ENCODE peak calls at places on chromosomes 3 and 15, in five cellular contexts. One of them, this sample, is unnamed.

GRCh38 chr3:188881954-188882641 is 289.7 kb upstream of the TPRG1 start:
- DNase-seq in HepG2: peak; percentile 24
- DNase-seq in GM12878: no peak
- DNase-seq in HCT116: peak; percentile 79
- DNase-seq in K562: no peak
- DNase-seq in this sample: no peak

GRCh38 chr15:79332824-79333510 is 22.1 kb downstream of the TMED3 start:
- DNase-seq in GM12878: no peak
- DNase-seq in HepG2: no peak
- DNase-seq in K562: no peak
- DNase-seq in HCT116: no peak
- DNase-seq in this sample: no peak

GRCh38 chr3:31903686-31904431 is 77.2 kb downstream of the OSBPL10 start:
- DNase-seq in GM12878: no peak
- DNase-seq in HCT116: no peak
- DNase-seq in HepG2: no peak
- DNase-seq in K562: no peak
- DNase-seq in this sample: no peak

GRCh38 chr15:44029940-44030568 is 165.0 kb downstream of the FRMD5 start:
- DNase-seq in GM12878: no peak
- DNase-seq in HCT116: no peak
- DNase-seq in HepG2: no peak
- DNase-seq in K562: no peak
- DNase-seq in this sample: no peak

GRCh38 chr3:188025555-188025954 is 128.4 kb upstream of the LPP start:
- DNase-seq in HepG2: no peak
- DNase-seq in HCT116: no peak
- DNase-seq in GM12878: no peak
- DNase-seq in K562: no peak
- DNase-seq in this sample: no peak

GRCh38 chr3:175176556-175176955 is 317.4 kb downstream of the NAALADL2 start:
- DNase-seq in HepG2: no peak
- DNase-seq in GM12878: no peak
- DNase-seq in HCT116: no peak
- DNase-seq in K562: no peak
- DNase-seq in this sample: no peak

GRCh38 chr3:170611746-170612145 is 25.9 kb upstream of the SLC7A14 start:
- DNase-seq in HCT116: no peak
- DNase-seq in K562: no peak
- DNase-seq in HepG2: no peak
- DNase-seq in GM12878: no peak
- DNase-seq in this sample: no peak

GRCh38 chr3:64064804-64065203 is 41.5 kb upstream of the PSMD6 start:
- DNase-seq in GM12878: no peak
- DNase-seq in K562: no peak
- DNase-seq in HepG2: no peak
- DNase-seq in HCT116: no peak
- DNase-seq in this sample: no peak

GRCh38 chr15:39786444-39787056 is 3.9 kb upstream of the FSIP1 start:
- DNase-seq in HCT116: peak; percentile 22
- DNase-seq in K562: peak; percentile 48
- DNase-seq in GM12878: no peak
- DNase-seq in HepG2: peak; percentile 47
- DNase-seq in this sample: no peak

GRCh38 chr3:180804871-180805430 is 107.5 kb upstream of the FXR1 start:
- DNase-seq in HepG2: peak; percentile 29
- DNase-seq in K562: peak; percentile 34
- DNase-seq in HCT116: peak; percentile 8
- DNase-seq in GM12878: no peak
- DNase-seq in this sample: peak; percentile 87

GRCh38 chr3:9890249-9891071 is at the start of gene JAGN1:
- DNase-seq in K562: peak; percentile 97
- DNase-seq in HepG2: peak; percentile 77
- DNase-seq in GM12878: peak; percentile 62
- DNase-seq in HCT116: peak; percentile 75
- DNase-seq in this sample: peak; percentile 83

GRCh38 chr15:25743909-25744275 is 119.2 kb downstream of the ATP10A start:
- DNase-seq in GM12878: no peak
- DNase-seq in K562: no peak
- DNase-seq in HCT116: no peak
- DNase-seq in HepG2: no peak
- DNase-seq in this sample: no peak

GRCh38 chr15:80891006-80891405 is 98.6 kb downstream of the MESD start:
- DNase-seq in HepG2: no peak
- DNase-seq in GM12878: no peak
- DNase-seq in HCT116: no peak
- DNase-seq in K562: no peak
- DNase-seq in this sample: no peak

GRCh38 chr3:105730973-105731372 is 137.8 kb downstream of the CBLB start:
- DNase-seq in GM12878: no peak
- DNase-seq in K562: no peak
- DNase-seq in HCT116: no peak
- DNase-seq in HepG2: no peak
- DNase-seq in this sample: no peak

GRCh38 chr3:36763850-36764703 is at the start of gene DCLK3:
- DNase-seq in HepG2: no peak
- DNase-seq in GM12878: no peak
- DNase-seq in K562: no peak
- DNase-seq in HCT116: no peak
- DNase-seq in this sample: no peak

GRCh38 chr3:34012102-34012461 is 213.7 kb downstream of the PDCD6IP start:
- DNase-seq in GM12878: no peak
- DNase-seq in K562: peak; percentile 38
- DNase-seq in HepG2: peak; percentile 99
- DNase-seq in HCT116: peak; percentile 7
- DNase-seq in this sample: peak; percentile 16

GRCh38 chr3:10993729-10994065 is 1.1 kb downstream of the SLC6A1 start:
- DNase-seq in HCT116: no peak
- DNase-seq in K562: no peak
- DNase-seq in HepG2: no peak
- DNase-seq in GM12878: no peak
- DNase-seq in this sample: no peak
- H3K9ac ChIP-seq in HCT116: no peak overlapping the region
- H3K9ac ChIP-seq in K562: no peak overlapping the region
- H3K9ac ChIP-seq in HepG2: no peak overlapping the region
- H3K9ac ChIP-seq in GM12878: no peak overlapping the region
- H3K9ac ChIP-seq in this sample: peak overlapping the region; percentile 75

GRCh38 chr3:98972720-98973119 is 71.2 kb upstream of the DCBLD2 start:
- DNase-seq in K562: peak; percentile 8
- DNase-seq in HepG2: no peak
- DNase-seq in GM12878: no peak
- DNase-seq in HCT116: no peak
- DNase-seq in this sample: no peak
- TF ChIP-seq ZNF274 in K562: no peak
- TF ChIP-seq ZNF274 in HepG2: no peak
- TF ChIP-seq ZNF274 in GM12878: no peak
- TF ChIP-seq ZNF274 in HCT116: no peak
- TF ChIP-seq ZNF274 in this sample: no peak

DNA sequence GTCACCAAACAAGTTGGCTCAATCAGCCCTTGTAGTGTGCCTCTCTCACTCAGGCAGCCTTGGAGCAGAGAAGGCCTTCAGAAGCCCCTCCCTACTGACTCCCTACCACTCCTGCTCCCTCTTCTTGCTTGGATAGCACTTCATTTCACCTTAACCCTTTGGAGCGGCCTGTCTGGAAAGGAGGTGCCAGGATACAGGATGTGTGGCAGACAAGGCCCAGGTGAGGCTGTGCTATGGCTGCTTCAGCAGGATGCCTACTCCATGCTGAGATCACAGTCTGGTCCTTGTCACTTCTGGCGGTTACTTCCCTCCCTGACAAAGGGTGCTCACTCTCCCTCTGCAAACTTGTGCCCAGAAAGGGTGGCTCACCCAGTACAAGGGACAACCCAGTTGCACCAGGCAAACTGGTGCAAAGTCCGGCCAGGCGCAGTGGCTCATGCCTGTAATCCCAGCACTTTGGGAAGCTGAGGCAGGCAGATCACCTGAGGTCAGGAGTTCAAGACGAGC is 1.0 kb downstream of the MON1A start:
- DNase-seq in GM12878: no peak
- DNase-seq in K562: no peak
- DNase-seq in HepG2: no peak
- DNase-seq in HCT116: no peak
- DNase-seq in this sample: no peak
- H3K4me3 ChIP-seq in GM12878: peak overlapping the region; percentile 76
- H3K4me3 ChIP-seq in K562: peak overlapping the region; percentile 62
- H3K4me3 ChIP-seq in HepG2: peak overlapping the region; percentile 83
- H3K4me3 ChIP-seq in HCT116: peak overlapping the region; percentile 68
- H3K4me3 ChIP-seq in this sample: peak overlapping the region; percentile 2

DNA sequence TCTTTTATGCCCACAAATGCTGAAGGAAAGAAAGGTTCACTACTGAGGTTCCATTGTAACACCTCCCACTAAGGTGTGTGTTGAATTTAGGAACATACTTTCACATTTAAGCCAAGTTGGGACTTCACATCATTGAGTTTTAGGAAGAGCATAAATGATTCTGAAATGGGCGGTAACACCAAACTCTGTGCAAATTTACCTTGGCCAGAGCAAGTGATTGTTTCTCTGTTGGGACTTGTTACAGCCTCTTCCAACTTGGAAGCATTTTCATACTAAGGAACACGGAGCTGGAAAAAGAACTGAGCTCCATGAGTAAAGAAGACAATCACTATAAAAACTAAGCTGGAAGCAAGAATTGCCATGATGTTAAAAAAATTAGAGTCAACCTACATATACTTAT is 371.3 kb downstream of the ERC2 start:
- DNase-seq in HepG2: no peak
- DNase-seq in GM12878: no peak
- DNase-seq in HCT116: no peak
- DNase-seq in K562: no peak
- DNase-seq in this sample: no peak
- H3K9ac ChIP-seq in HepG2: no peak overlapping the region
- H3K9ac ChIP-seq in GM12878: no peak overlapping the region
- H3K9ac ChIP-seq in HCT116: no peak overlapping the region
- H3K9ac ChIP-seq in K562: no peak overlapping the region
- H3K9ac ChIP-seq in this sample: no peak overlapping the region

GRCh38 chr3:150251654-150252053 is 156.4 kb upstream of the TSC22D2 start:
- DNase-seq in GM12878: no peak
- DNase-seq in K562: no peak
- DNase-seq in HepG2: no peak
- DNase-seq in HCT116: no peak
- DNase-seq in this sample: no peak

GRCh38 chr3:150252462-150252861 is 155.6 kb upstream of the TSC22D2 start:
- DNase-seq in HepG2: peak; percentile 22
- DNase-seq in GM12878: no peak
- DNase-seq in HCT116: no peak
- DNase-seq in K562: no peak
- DNase-seq in this sample: no peak

GRCh38 chr3:150254199-150254786 is 153.8 kb upstream of the TSC22D2 start:
- DNase-seq in HepG2: no peak
- DNase-seq in GM12878: no peak
- DNase-seq in HCT116: no peak
- DNase-seq in K562: no peak
- DNase-seq in this sample: no peak

GRCh38 chr3:150255416-150255815 is 152.7 kb upstream of the TSC22D2 start:
- DNase-seq in K562: no peak
- DNase-seq in GM12878: no peak
- DNase-seq in HCT116: no peak
- DNase-seq in HepG2: peak; percentile 7
- DNase-seq in this sample: no peak

DNA sequence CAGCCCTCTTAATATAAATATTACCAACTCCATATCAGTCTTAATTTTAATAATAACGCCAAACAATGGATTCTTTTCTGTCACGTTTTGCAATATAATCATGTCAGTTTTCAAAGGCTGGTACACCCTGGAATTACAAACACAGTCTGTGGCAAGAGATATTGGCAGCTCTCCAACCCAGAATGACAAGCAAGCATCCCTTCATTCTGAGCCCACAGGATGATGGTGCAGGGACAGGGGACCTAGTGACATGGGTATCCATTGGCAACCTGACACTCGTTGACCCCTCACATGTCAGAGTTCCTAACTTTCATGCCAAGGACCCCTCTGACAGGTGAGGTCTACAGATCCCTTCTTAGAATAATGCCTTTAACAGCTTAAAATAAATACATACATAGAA is 154.5 kb upstream of the TSC22D2 start:
- DNase-seq in K562: peak; percentile 26
- DNase-seq in HCT116: no peak
- DNase-seq in GM12878: no peak
- DNase-seq in HepG2: peak; percentile 66
- DNase-seq in this sample: no peak
- TF ChIP-seq ZNF274 in K562: no peak
- TF ChIP-seq ZNF274 in HCT116: no peak
- TF ChIP-seq ZNF274 in GM12878: no peak
- TF ChIP-seq ZNF274 in HepG2: no peak
- TF ChIP-seq ZNF274 in this sample: no peak

DNA sequence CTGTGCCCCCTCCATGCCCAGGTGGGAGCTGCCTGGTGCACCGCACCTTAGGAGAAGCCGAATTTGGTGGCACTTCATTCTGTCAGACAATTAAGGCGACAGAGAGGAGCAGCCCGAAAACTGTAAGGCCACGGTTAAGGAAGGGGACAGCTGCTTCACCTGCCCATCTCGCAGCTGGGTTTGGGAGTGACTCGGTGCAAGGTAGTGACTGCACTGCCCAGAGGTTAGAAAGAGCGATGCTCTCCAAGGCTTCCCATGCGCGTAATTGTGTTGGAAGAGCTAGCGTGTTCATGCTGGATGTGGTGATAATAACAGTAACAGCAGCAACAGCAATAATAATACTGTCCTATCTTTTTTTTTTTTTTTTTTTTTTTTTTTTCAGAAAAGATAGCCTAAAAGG is 616.8 kb downstream of the NR2F2 start:
- DNase-seq in GM12878: no peak
- DNase-seq in HCT116: no peak
- DNase-seq in HepG2: no peak
- DNase-seq in K562: no peak
- DNase-seq in this sample: no peak
- H3K4me3 ChIP-seq in GM12878: no peak overlapping the region
- H3K4me3 ChIP-seq in HCT116: no peak overlapping the region
- H3K4me3 ChIP-seq in HepG2: no peak overlapping the region
- H3K4me3 ChIP-seq in K562: no peak overlapping the region
- H3K4me3 ChIP-seq in this sample: no peak overlapping the region

GRCh38 chr3:43105597-43106292 is at the start of gene POMGNT2:
- DNase-seq in GM12878: peak; percentile 16
- DNase-seq in K562: peak; percentile 97
- DNase-seq in HCT116: peak; percentile 69
- DNase-seq in HepG2: peak; percentile 73
- DNase-seq in this sample: peak; percentile 74
- H3K9ac ChIP-seq in GM12878: no peak within 1 kb of the TSS
- H3K9ac ChIP-seq in K562: peak within 1 kb of the TSS; percentile 60
- H3K9ac ChIP-seq in HCT116: peak within 1 kb of the TSS; percentile 71
- H3K9ac ChIP-seq in HepG2: peak within 1 kb of the TSS; percentile 72
- H3K9ac ChIP-seq in this sample: peak within 1 kb of the TSS; percentile 79

GRCh38 chr3:23079976-23080375 is 123.2 kb upstream of the UBE2E2 start:
- DNase-seq in HepG2: no peak
- DNase-seq in GM12878: no peak
- DNase-seq in K562: no peak
- DNase-seq in HCT116: no peak
- DNase-seq in this sample: no peak
- TF ChIP-seq ZNF274 in HepG2: no peak
- TF ChIP-seq ZNF274 in GM12878: no peak
- TF ChIP-seq ZNF274 in K562: no peak
- TF ChIP-seq ZNF274 in HCT116: no peak
- TF ChIP-seq ZNF274 in this sample: no peak

GRCh38 chr3:157129782-157130137 is 30.2 kb downstream of the CCNL1 start:
- DNase-seq in HCT116: peak; percentile 74
- DNase-seq in HepG2: no peak
- DNase-seq in K562: no peak
- DNase-seq in GM12878: no peak
- DNase-seq in this sample: no peak
- H3K4me3 ChIP-seq in HCT116: peak overlapping the region; percentile 36
- H3K4me3 ChIP-seq in HepG2: peak overlapping the region; percentile 76
- H3K4me3 ChIP-seq in K562: no peak overlapping the region
- H3K4me3 ChIP-seq in GM12878: no peak overlapping the region
- H3K4me3 ChIP-seq in this sample: no peak overlapping the region

This sample was measured in NT2/D1.